ENCODE peak calls at places on chromosome 9, in six cellular contexts. A is WTC11; N is CD4-positive, alpha-beta T cell; K is CD8-positive, alpha-beta T cell; V is osteocyte; E is AG04449. G is an unnamed sample.

GRCh38 chr9:69981686-69982450 is 61.8 kb upstream of the MAMDC2 start:
- DNase-seq in A (no peak), N (no peak), K (no peak), V (no peak), E (no peak), G (no peak)

GRCh38 chr9:111896942-111897830 is 572 bp downstream of the UGCG start:
- DNase-seq in A (peak; percentile 40), N (no peak), K (no peak), V (peak; percentile 85), E (no peak), G (peak; percentile 52)

GRCh38 chr9:76787677-76788076 is 23.4 kb downstream of the PCA3 start:
- DNase-seq in A (no peak), N (no peak), K (no peak), V (no peak), E (no peak), G (no peak)

GRCh38 chr9:20304001-20304400 is 318.3 kb downstream of the MLLT3 start:
- DNase-seq in A (no peak), N (no peak), K (no peak), V (no peak), E (no peak), G (no peak)

GRCh38 chr9:133979124-133979920 is 12.8 kb downstream of the VAV2 start:
- DNase-seq in A (peak; percentile 12), N (no peak), K (no peak), V (no peak), E (no peak), G (no peak)

GRCh38 chr9:123371228-123371584 is 15.2 kb downstream of the CRB2 start:
- DNase-seq in A (no peak), N (no peak), K (no peak), V (no peak), E (no peak), G (no peak)

GRCh38 chr9:122810306-122810946 is 10.5 kb downstream of the OR1K1 start:
- DNase-seq in A (peak; percentile 81), N (peak; percentile 70), K (peak; percentile 50), V (no peak), E (no peak), G (peak; percentile 71)

GRCh38 chr9:122389195-122389594 is 18.4 kb downstream of the PTGS1 start:
- DNase-seq in A (no peak), N (no peak), K (no peak), V (peak; percentile 44), E (no peak), G (no peak)

GRCh38 chr9:6410653-6411052 is 2.3 kb upstream of the UHRF2 start:
- DNase-seq in A (no peak), N (no peak), K (no peak), V (no peak), E (no peak), G (no peak)

GRCh38 chr9:83406901-83407300 is 131.3 kb downstream of the FRMD3 start:
- DNase-seq in A (no peak), N (no peak), K (no peak), V (no peak), E (no peak), G (no peak)

GRCh38 chr9:112555844-112556482 is 69.3 kb downstream of the KIAA1958 start:
- DNase-seq in A (no peak), N (no peak), K (no peak), V (no peak), E (no peak), G (no peak)

GRCh38 chr9:14783358-14783757 is 60.8 kb upstream of the CER1 start:
- DNase-seq in A (no peak), N (no peak), K (no peak), V (no peak), E (no peak), G (no peak)

GRCh38 chr9:88773627-88774244 is 217.5 kb upstream of the S1PR3 start:
- DNase-seq in A (no peak), N (no peak), K (no peak), V (no peak), E (no peak), G (no peak)
- TF ChIP-seq CTCF in A (no peak), N (no peak), K (no peak), V (peak; percentile 46), E (peak; percentile 19), G (peak; percentile 25)

DNA sequence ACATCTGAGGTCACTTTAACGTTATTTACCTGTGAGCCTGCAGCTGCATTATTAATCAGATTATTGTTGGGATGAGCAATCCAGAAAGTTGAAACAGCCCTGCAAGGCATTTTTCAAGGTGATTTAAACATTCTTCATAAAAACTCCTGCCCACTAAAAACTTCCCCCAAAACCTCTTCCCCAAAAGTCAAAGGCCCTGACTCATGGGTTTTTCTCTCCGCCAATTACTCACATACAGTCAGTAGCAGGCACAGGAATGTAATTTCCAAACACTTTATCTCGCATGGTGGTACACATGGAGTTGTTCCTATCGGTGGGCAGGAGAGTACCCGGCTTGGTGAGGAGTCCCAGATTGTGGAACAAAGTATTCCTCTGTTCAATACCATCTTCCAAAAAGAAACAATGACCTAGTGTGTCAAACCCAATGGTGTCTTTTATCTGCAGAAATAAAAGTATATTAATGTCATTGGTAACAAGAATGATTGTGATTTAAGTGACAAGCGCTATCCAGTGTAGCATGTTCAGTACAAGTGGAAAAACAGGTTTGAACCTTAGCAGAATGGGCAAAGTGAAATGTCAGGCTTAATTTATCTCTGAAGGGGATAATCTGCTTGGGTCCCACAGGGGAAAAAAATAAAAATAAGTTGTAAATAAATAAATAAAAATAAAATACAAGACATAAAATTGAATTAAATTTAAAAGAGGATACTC is 38.3 kb downstream of the CEMIP2 start:
- DNase-seq in A (no peak), N (no peak), K (no peak), V (no peak), E (no peak), G (no peak)
- TF ChIP-seq CTCF in A (no peak), N (no peak), K (no peak), V (no peak), E (no peak), G (no peak)

GRCh38 chr9:87501806-87502205 is 4.1 kb downstream of the DAPK1 start:
- DNase-seq in A (no peak), N (no peak), K (no peak), V (no peak), E (no peak), G (no peak)

GRCh38 chr9:87500894-87501656 is 3.4 kb downstream of the DAPK1 start:
- DNase-seq in A (no peak), N (no peak), K (no peak), V (no peak), E (no peak), G (no peak)

GRCh38 chr9:87498816-87499454 is 1.3 kb downstream of the DAPK1 start:
- DNase-seq in A (no peak), N (no peak), K (no peak), V (no peak), E (no peak), G (peak; percentile 5)

GRCh38 chr9:87499455-87500015 is 1.9 kb downstream of the DAPK1 start:
- DNase-seq in A (no peak), N (no peak), K (no peak), V (no peak), E (no peak), G (no peak)

DNA sequence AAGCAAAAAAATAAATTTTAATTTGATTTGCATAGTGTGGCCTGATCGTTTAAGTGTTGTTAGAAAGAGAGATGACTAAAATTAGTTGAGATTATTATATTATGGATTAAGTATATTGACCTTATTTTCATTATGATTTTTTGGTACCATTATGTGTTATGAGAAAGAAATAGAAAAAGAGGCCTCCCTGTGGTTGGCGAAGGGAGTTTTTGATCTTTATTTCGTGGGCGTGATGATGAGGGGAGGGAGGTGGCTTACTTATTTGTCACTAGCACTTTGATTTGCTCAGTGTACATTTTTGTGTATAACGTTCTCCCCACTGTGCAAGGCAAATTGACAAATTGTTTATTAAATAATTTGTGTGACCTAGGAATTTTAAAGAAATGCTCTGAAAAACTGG is 2.8 kb downstream of the DAPK1 start:
- DNase-seq in A (no peak), N (no peak), K (no peak), V (no peak), E (no peak), G (no peak)
- TF ChIP-seq CTCF in A (no peak), N (no peak), K (no peak), V (peak; percentile 50), E (no peak), G (peak; percentile 59)

GRCh38 chr9:74645007-74645639 is 148.0 kb downstream of the RORB start:
- DNase-seq in A (no peak), N (no peak), K (no peak), V (no peak), E (no peak), G (peak; percentile 17)
- TF ChIP-seq CTCF in A (peak; percentile 36), N (no peak), K (peak; percentile 16), V (peak; percentile 62), E (peak; percentile 48), G (peak; percentile 76)

GRCh38 chr9:79953908-79954307 is 382.1 kb downstream of the TLE4 start:
- DNase-seq in A (no peak), N (no peak), K (no peak), V (no peak), E (no peak), G (no peak)

GRCh38 chr9:79952401-79952800 is 380.6 kb downstream of the TLE4 start:
- DNase-seq in A (no peak), N (no peak), K (no peak), V (no peak), E (no peak), G (no peak)

GRCh38 chr9:79955300-79955699 is 383.5 kb downstream of the TLE4 start:
- DNase-seq in A (peak; percentile 33), N (no peak), K (no peak), V (no peak), E (no peak), G (no peak)
- TF ChIP-seq CTCF in A (peak; percentile 31), N (no peak), K (no peak), V (no peak), E (peak; percentile 13), G (no peak)

GRCh38 chr9:129374651-129375050 is 196.6 kb upstream of the IER5L start:
- DNase-seq in A (no peak), N (no peak), K (no peak), V (no peak), E (no peak), G (no peak)
- TF ChIP-seq CTCF in A (no peak), N (no peak), K (no peak), V (no peak), E (no peak), G (no peak)

GRCh38 chr9:137023583-137023991 is 4.5 kb downstream of the ABCA2 start:
- DNase-seq in A (no peak), N (no peak), K (no peak), V (no peak), E (no peak), G (no peak)

GRCh38 chr9:137027369-137028012 is 546 bp downstream of the ABCA2 start:
- DNase-seq in A (peak; percentile 41), N (no peak), K (no peak), V (no peak), E (no peak), G (peak; percentile 28)

GRCh38 chr9:137026828-137027227 is 1.2 kb downstream of the ABCA2 start:
- DNase-seq in A (no peak), N (no peak), K (no peak), V (no peak), E (no peak), G (no peak)

GRCh38 chr9:137026384-137026783 is 1.7 kb downstream of the ABCA2 start:
- DNase-seq in A (no peak), N (no peak), K (no peak), V (no peak), E (no peak), G (no peak)

GRCh38 chr9:137025120-137025966 is 2.7 kb downstream of the ABCA2 start:
- DNase-seq in A (no peak), N (no peak), K (no peak), V (no peak), E (no peak), G (peak; percentile 58)
- TF ChIP-seq CTCF in A (no peak), N (no peak), K (no peak), V (no peak), E (no peak), G (no peak)

G was measured in neural crest cell.